ENCODE peak calls at places on chromosomes 11 and 22, in seven cellular contexts. H is NCI-H345, D is ACHN, F is DMS 273 treated with DMSO at 0.1 percent for 48 hours, Z is H9, A is cardiac muscle cell, E is adrenal gland. W is an unnamed sample.

GRCh38 chr22:35601743-35602633 is 15.1 kb downstream of the MB start:
- DNase-seq in H (no peak), D (peak), F (no peak), Z (no peak), A (no peak), E (peak), W (no peak)

GRCh38 chr11:5608778-5609177 is 12.3 kb downstream of the TRIM6 start:
- DNase-seq in H (no peak), D (no peak), F (no peak), Z (no peak), A (no peak), E (no peak), W (no peak)

GRCh38 chr11:27290261-27290660 is 72.8 kb downstream of the CCDC34 start:
- DNase-seq in H (no peak), D (no peak), F (no peak), Z (no peak), A (no peak), E (no peak), W (no peak)

GRCh38 chr11:94175545-94175944 is 46.9 kb downstream of the PANX1 start:
- DNase-seq in H (no peak), D (no peak), F (no peak), Z (no peak), A (no peak), E (no peak), W (no peak)

GRCh38 chr11:118108513-118108912 is 21.8 kb upstream of the SMIM35 start:
- DNase-seq in H (no peak), D (no peak), F (no peak), Z (no peak), A (no peak), E (no peak), W (no peak)

GRCh38 chr11:61697764-61698163 is 17.6 kb downstream of the DAGLA start:
- DNase-seq in H (no peak), D (no peak), F (no peak), Z (no peak), A (no peak), E (no peak), W (no peak)

GRCh38 chr11:20310596-20311394 is 52.7 kb upstream of the HTATIP2 start:
- DNase-seq in H (no peak), D (no peak), F (no peak), Z (no peak), A (no peak), E (no peak), W (no peak)

GRCh38 chr11:33040127-33040861 is 922 bp downstream of the TCP11L1 start:
- DNase-seq in H (peak), D (no peak), F (no peak), Z (no peak), A (no peak), E (no peak), W (no peak)